ENCODE peak calls at places on chromosomes 12 and 14, in seven cellular contexts. J is fibroblast of villous mesenchyme; A is HAP-1; Y is CD8-positive, alpha-beta T cell; E is uterus; O is neural progenitor cell; G is mucosa of descending colon. S is an unnamed sample.
A peak's percentile ranks its signal among the peaks of the same experiment; 100 is the strongest.

GRCh38 chr12:57242691-57243454 is 8.1 kb downstream of the STAC3 start:
- DNase-seq in Y (peak; percentile 67), O (peak; percentile 93), A (peak; percentile 34), G (peak; percentile 83), E (no peak), J (peak; percentile 46), S (peak; percentile 56)

GRCh38 chr14:95727084-95727700 is 13.3 kb upstream of the TCL1A start:
- DNase-seq in A (no peak), Y (no peak), G (no peak), E (no peak), J (no peak), O (no peak), S (no peak)

GRCh38 chr12:2644678-2645405 is 149.9 kb upstream of the FKBP4 start:
- DNase-seq in E (no peak), Y (no peak), G (no peak), J (no peak), O (no peak), A (no peak), S (no peak)

GRCh38 chr14:61296707-61297502 is 15.8 kb upstream of the TMEM30B start:
- DNase-seq in Y (no peak), O (no peak), E (no peak), G (no peak), J (peak; percentile 48), A (peak; percentile 15), S (peak; percentile 27)

GRCh38 chr12:16526693-16527092 is 79.3 kb downstream of the LMO3 start:
- DNase-seq in J (peak; percentile 83), E (peak; percentile 31), Y (no peak), O (no peak), A (no peak), G (no peak), S (peak; percentile 2)

GRCh38 chr14:49879683-49880204 is 13.1 kb upstream of the ARF6 start:
- DNase-seq in J (peak; percentile 61), E (no peak), Y (peak; percentile 38), G (no peak), O (peak; percentile 63), A (peak; percentile 55), S (peak; percentile 95)

GRCh38 chr14:96160030-96160912 is 44.4 kb upstream of the BDKRB2 start:
- DNase-seq in O (no peak), A (no peak), E (no peak), J (peak; percentile 56), G (no peak), Y (no peak), S (no peak)

GRCh38 chr12:20455001-20455706 is 86.8 kb downstream of the PDE3A start:
- DNase-seq in Y (no peak), G (no peak), A (no peak), E (no peak), J (peak; percentile 57), O (no peak), S (no peak)

GRCh38 chr14:57266060-57266459 is 2.6 kb downstream of the EXOC5 start:
- DNase-seq in G (no peak), O (no peak), Y (no peak), A (no peak), E (no peak), J (peak; percentile 28), S (no peak)

GRCh38 chr14:68780358-68781160 is 12.3 kb downstream of the ZFP36L1 start:
- DNase-seq in G (peak; percentile 84), A (no peak), Y (peak; percentile 51), O (peak; percentile 51), J (peak; percentile 72), E (peak; percentile 84), S (no peak)

GRCh38 chr14:102140027-102140749 is 491 bp downstream of the WDR20 start:
- DNase-seq in O (peak; percentile 64), J (peak; percentile 39), A (peak; percentile 31), E (peak; percentile 19), G (peak; percentile 64), Y (peak; percentile 28), S (no peak)

GRCh38 chr14:33906968-33907367 is 43.9 kb downstream of the EGLN3 start:
- DNase-seq in A (no peak), E (no peak), G (no peak), J (no peak), Y (no peak), O (no peak), S (no peak)

GRCh38 chr12:124861492-124861891 is 2.2 kb downstream of the SCARB1 start:
- DNase-seq in E (peak; percentile 29), G (no peak), A (peak; percentile 93), Y (no peak), O (no peak), J (no peak), S (peak; percentile 53)

GRCh38 chr12:77940011-77940423 is 109.3 kb downstream of the NAV3 start:
- DNase-seq in J (peak; percentile 88), E (peak; percentile 19), A (no peak), G (no peak), O (no peak), Y (no peak), S (peak; percentile 85)

GRCh38 chr14:64841121-64841611 is 38.5 kb downstream of the SPTB start:
- DNase-seq in Y (no peak), J (peak; percentile 52), E (no peak), A (no peak), G (no peak), O (peak; percentile 59), S (peak; percentile 56)

GRCh38 chr14:74609721-74610120 is 2.3 kb downstream of the LTBP2 start:
- DNase-seq in J (no peak), O (no peak), A (no peak), E (no peak), Y (no peak), G (no peak), S (no peak)
- H3K4me3 ChIP-seq in J (peak overlapping the region; percentile 74), O (no peak overlapping the region), A (no peak overlapping the region), E (no peak overlapping the region), Y (no peak overlapping the region), G (no peak overlapping the region), S (no peak overlapping the region)

GRCh38 chr12:67038486-67038885 is 230.7 kb upstream of the CAND1 start:
- DNase-seq in Y (no peak), A (no peak), O (no peak), E (no peak), J (no peak), G (no peak), S (no peak)
- H3K4me3 ChIP-seq in Y (no peak overlapping the region), A (no peak overlapping the region), O (no peak overlapping the region), E (no peak overlapping the region), J (no peak overlapping the region), G (no peak overlapping the region), S (no peak overlapping the region)

DNA sequence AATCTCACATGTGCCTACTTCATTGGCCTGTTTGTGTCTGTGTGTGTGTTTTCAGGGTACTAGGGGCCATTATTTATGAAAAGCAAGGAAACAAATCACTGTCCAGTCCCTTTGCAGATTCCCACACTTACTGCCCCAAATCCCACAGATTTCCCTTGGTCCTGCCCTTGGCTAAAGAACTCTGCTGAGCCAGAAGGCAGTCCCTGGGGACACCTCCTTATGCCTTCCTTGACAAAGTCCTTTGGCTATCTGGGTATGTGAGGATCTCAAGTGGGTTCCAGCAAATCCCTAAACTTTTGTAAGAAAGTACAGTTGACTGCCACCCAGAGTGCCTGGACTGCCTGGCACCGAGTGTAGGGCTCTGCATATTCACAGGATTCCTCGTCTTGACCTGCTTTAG is 388.0 kb downstream of the BCAT1 start:
- DNase-seq in G (no peak), A (peak; percentile 27), Y (no peak), O (peak; percentile 14), E (no peak), J (no peak), S (no peak)
- H3K4me3 ChIP-seq in G (no peak overlapping the region), A (peak overlapping the region; percentile 75), Y (peak overlapping the region; percentile 35), O (peak overlapping the region; percentile 97), E (peak overlapping the region; percentile 81), J (peak overlapping the region; percentile 93), S (no peak overlapping the region)

GRCh38 chr14:93329965-93330608 is 2.7 kb downstream of the BTBD7 start:
- DNase-seq in A (no peak), Y (no peak), O (no peak), G (no peak), J (no peak), E (no peak), S (no peak)
- H3K4me3 ChIP-seq in A (no peak overlapping the region), Y (no peak overlapping the region), O (peak overlapping the region; percentile 89), G (no peak overlapping the region), J (no peak overlapping the region), E (no peak overlapping the region), S (no peak overlapping the region)

GRCh38 chr12:49846033-49846432 is 3.1 kb upstream of the BCDIN3D start:
- DNase-seq in A (no peak), Y (no peak), J (no peak), E (no peak), G (no peak), O (no peak), S (no peak)

GRCh38 chr12:49842519-49843352 is at the start of gene BCDIN3D:
- DNase-seq in O (peak; percentile 84), J (peak; percentile 94), G (peak; percentile 96), E (peak; percentile 92), Y (peak; percentile 93), A (peak; percentile 80), S (peak; percentile 83)

GRCh38 chr12:49847161-49847560 is 4.3 kb upstream of the BCDIN3D start:
- DNase-seq in Y (no peak), A (no peak), G (no peak), J (no peak), E (no peak), O (no peak), S (no peak)

GRCh38 chr12:49843411-49843810 is 505 bp upstream of the BCDIN3D start:
- DNase-seq in A (no peak), G (no peak), E (no peak), Y (no peak), O (no peak), J (no peak), S (no peak)

DNA sequence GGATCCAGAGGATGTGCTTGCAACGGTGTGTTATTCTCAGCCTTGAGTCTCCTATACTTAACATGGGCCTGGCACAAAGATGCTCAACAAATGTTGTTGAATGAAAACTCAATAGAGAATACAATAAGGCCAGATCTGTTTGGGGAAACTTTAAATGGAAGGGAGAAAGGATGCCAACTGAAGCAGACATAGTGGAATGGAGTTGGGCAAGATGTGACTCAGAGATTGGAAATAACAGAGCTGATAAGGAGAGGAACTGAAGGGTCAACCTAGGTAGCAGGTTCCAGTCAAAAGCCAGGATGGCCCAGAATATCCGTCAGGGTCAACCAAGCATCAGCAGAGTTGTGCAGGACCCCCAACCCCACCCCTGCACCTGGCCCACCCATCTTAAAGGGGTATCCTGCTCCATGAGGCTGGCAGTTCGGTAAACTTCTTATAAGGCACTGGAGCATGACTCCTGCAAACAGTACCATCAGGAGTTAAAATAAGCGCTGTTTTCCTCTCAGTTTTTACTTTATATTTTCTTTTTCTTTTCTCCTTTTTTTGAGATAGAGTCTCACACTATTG is 1.0 kb upstream of the BCDIN3D start:
- DNase-seq in O (no peak), G (no peak), A (no peak), J (no peak), Y (no peak), E (no peak), S (no peak)
- H3K4me3 ChIP-seq in O (no peak overlapping the region), G (no peak overlapping the region), A (no peak overlapping the region), J (no peak overlapping the region), Y (no peak overlapping the region), E (no peak overlapping the region), S (no peak overlapping the region)

DNA sequence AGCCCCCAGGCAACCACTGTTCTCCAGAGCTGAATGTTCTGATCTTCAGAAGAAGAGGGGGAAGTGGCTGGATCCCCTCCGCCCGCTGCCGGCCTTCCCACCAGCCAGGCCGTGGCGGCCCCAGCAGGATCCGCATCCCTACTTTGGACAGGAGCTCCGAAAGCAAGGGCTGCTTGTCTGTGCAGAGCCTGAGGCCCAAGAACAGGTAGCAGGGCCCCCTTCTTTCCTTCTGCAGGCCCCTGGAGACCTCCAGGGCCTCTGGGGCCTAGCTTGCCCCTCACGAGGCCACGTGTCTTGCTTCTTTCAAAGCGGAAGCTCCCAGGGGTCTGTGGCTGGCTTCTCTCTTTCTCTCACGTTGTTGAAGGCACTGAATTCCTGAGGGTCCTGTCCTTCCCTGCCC is 13.2 kb downstream of the PGF start:
- DNase-seq in J (no peak), E (no peak), Y (no peak), O (no peak), A (no peak), G (no peak), S (no peak)
- H3K4me3 ChIP-seq in J (no peak overlapping the region), E (no peak overlapping the region), Y (peak overlapping the region; percentile 40), O (no peak overlapping the region), A (no peak overlapping the region), G (no peak overlapping the region), S (no peak overlapping the region)

S was measured in HCT116.